ENCODE peak calls at places on chromosomes 4 and X, in six cellular contexts. N is IMR-90, F is mesendoderm, D is H9, J is neuronal stem cell, B is H1. Y is an unnamed sample.

GRCh38 chrX:131783555-131784338 is 239.4 kb upstream of the STK26 start:
- DNase-seq in D (no peak), N (peak; percentile 89), J (no peak), B (no peak), F (no peak), Y (no peak)

GRCh38 chr4:109548655-109549054 is 11.4 kb upstream of the MCUB start:
- DNase-seq in F (no peak), B (no peak), J (no peak), N (peak; percentile 92), D (no peak), Y (peak; percentile 84)

GRCh38 chrX:7110821-7111276 is 36.7 kb upstream of the STS start:
- DNase-seq in B (no peak), D (no peak), F (peak; percentile 67), N (no peak), J (no peak), Y (no peak)

GRCh38 chr4:156711196-156711590 is 260.4 kb downstream of the PDGFC start:
- DNase-seq in B (no peak), F (no peak), N (no peak), J (no peak), D (no peak), Y (no peak)

GRCh38 chr4:163702736-163703135 is 208.2 kb downstream of the TMA16 start:
- DNase-seq in F (no peak), B (no peak), J (no peak), D (no peak), N (peak; percentile 83), Y (no peak)

GRCh38 chrX:5991393-5991792 is 237.3 kb downstream of the NLGN4X start:
- DNase-seq in N (no peak), F (no peak), B (no peak), D (no peak), J (no peak), Y (no peak)

GRCh38 chrX:26050099-26050498 is 88.0 kb upstream of the MAGEB18 start:
- DNase-seq in D (no peak), B (no peak), J (no peak), N (no peak), F (no peak), Y (no peak)

GRCh38 chr4:113851816-113852215 is 90.3 kb upstream of the CAMK2D start:
- DNase-seq in J (no peak), D (no peak), N (peak; percentile 35), B (no peak), F (no peak), Y (no peak)

GRCh38 chrX:96244955-96245354 is 439.7 kb upstream of the DIAPH2 start:
- DNase-seq in F (no peak), B (no peak), D (no peak), J (no peak), N (no peak), Y (no peak)

GRCh38 chrX:44155126-44155525 is 181.9 kb upstream of the NDP start:
- DNase-seq in F (no peak), D (no peak), J (no peak), B (no peak), N (no peak), Y (no peak)

GRCh38 chr4:147928400-147928799 is 196.5 kb downstream of the ARHGAP10 start:
- DNase-seq in N (peak; percentile 76), F (no peak), B (no peak), J (no peak), D (no peak), Y (no peak)

GRCh38 chrX:31199051-31199769 is 127.4 kb upstream of the FTHL17 start:
- DNase-seq in D (no peak), F (no peak), N (no peak), B (no peak), J (no peak), Y (peak; percentile 73)

GRCh38 chrX:149938427-149939270 is at the start of gene EOLA2:
- DNase-seq in D (peak; percentile 96), F (peak; percentile 99), N (peak; percentile 99), B (peak; percentile 94), J (peak; percentile 92), Y (peak; percentile 97)
- H2BK5ac ChIP-seq in D (no peak within 1 kb of the TSS), F (no peak within 1 kb of the TSS), N (peak within 1 kb of the TSS; percentile 95), B (no peak within 1 kb of the TSS), J (no peak within 1 kb of the TSS), Y (peak within 1 kb of the TSS; percentile 31)

DNA sequence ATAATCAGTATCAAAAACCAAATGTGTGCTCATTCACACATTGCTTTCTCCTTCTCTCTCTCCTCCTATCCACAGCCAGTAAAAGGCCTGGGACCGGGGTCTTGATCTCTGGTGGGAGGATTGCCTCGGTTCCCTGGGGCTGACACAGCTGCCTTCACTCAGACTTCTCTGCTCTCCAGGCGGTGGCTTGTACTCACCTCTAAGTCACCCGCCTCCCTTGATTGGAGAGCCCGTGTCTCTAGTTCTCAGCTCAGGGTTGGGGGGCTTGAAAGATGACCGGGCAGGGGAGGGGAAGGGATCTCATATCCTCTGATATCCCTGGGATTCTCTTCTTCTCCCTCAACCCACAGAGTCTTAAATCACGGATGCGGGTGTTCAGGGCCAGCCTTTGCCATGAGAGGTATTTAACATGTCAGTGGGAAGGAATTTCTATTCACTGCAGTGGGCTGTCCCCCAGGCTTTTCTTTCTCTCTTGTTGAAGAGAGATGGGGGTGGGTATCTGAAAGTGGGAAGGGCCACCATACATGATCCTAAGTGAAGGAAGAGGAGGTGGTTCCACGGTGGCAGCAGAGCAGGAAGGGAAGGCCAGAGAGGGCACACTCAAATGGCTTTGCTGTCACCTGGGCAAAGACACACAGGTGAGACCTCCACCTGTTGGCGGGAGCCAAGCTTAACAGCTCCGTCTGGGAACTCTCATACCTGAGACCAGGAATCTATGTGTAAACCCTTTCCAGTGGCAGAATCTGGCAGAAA is 49.1 kb downstream of the RHOH start:
- DNase-seq in N (no peak), D (no peak), F (peak; percentile 66), B (no peak), J (no peak), Y (no peak)
- H4K8ac ChIP-seq in N (no peak overlapping the region), D (no peak overlapping the region), F (no peak overlapping the region), B (no peak overlapping the region), J (no peak overlapping the region), Y (no peak overlapping the region)

GRCh38 chr4:129455462-129455861 is 359.5 kb downstream of the C4orf33 start:
- DNase-seq in B (no peak), N (no peak), J (no peak), F (no peak), D (no peak), Y (no peak)

DNA sequence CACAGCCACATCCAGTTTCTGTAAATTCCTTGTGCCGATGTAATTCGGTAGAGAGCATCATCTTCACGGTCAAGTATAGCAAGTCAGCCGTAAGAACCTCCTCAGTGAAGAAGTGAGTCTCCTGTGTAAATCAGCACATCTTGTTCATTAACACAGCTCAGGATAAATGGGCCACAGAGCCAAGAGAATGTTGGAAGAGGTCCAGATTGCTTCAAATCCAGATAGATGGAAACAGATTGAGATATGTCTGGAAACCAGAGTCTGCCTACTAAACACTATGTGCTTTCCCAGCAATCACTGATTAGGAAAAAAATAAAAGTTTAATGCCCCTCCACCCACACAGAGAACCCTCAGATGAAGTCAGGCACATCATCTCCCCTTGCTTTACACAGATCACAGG is 357.6 kb downstream of the C4orf33 start:
- DNase-seq in N (no peak), F (no peak), D (no peak), J (no peak), B (no peak), Y (no peak)
- H3K4me2 ChIP-seq in N (no peak overlapping the region), F (no peak overlapping the region), D (no peak overlapping the region), J (no peak overlapping the region), B (no peak overlapping the region), Y (no peak overlapping the region)

DNA sequence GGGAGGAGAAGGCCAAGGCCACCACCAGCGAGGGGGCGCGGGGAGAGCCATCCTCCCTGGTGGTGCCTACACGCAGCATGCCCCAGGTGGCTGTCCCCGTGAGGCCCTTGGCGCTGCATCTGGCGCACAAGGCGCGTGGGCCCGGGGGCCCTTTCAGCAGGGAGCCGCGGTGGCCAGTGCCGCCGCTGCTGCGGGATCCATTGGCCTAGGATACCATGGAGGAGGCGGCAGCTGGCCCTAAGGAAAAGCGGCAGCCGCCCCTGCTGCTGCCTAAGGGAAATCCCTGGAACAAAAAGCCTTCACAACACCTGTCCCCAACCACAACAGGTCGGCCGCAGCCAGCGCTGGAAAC is 1059.6 kb downstream of the TECRL start:
- DNase-seq in B (no peak), J (no peak), F (no peak), D (no peak), N (no peak), Y (no peak)
- H2BK5ac ChIP-seq in B (no peak overlapping the region), J (no peak overlapping the region), F (no peak overlapping the region), D (no peak overlapping the region), N (no peak overlapping the region), Y (no peak overlapping the region)

GRCh38 chr4:66489783-66490452 is 819.6 kb upstream of the EPHA5 start:
- DNase-seq in D (no peak), F (peak; percentile 46), N (peak; percentile 65), J (no peak), B (no peak), Y (peak; percentile 30)
- H4K8ac ChIP-seq in D (no peak overlapping the region), F (no peak overlapping the region), N (no peak overlapping the region), J (no peak overlapping the region), B (no peak overlapping the region), Y (no peak overlapping the region)

GRCh38 chr4:168643796-168644159 is 146.9 kb downstream of the PALLD start:
- DNase-seq in D (no peak), B (no peak), F (no peak), J (no peak), N (no peak), Y (no peak)
- H3K4me2 ChIP-seq in D (no peak overlapping the region), B (no peak overlapping the region), F (no peak overlapping the region), J (no peak overlapping the region), N (no peak overlapping the region), Y (no peak overlapping the region)

GRCh38 chr4:39259571-39260330 is 77.4 kb downstream of the WDR19 start:
- DNase-seq in N (peak; percentile 86), F (no peak), J (no peak), D (no peak), B (no peak), Y (peak; percentile 68)

GRCh38 chr4:39255916-39256315 is 73.6 kb downstream of the WDR19 start:
- DNase-seq in N (no peak), J (no peak), B (no peak), D (no peak), F (peak; percentile 3), Y (no peak)

GRCh38 chr4:39256436-39256835 is 74.1 kb downstream of the WDR19 start:
- DNase-seq in J (no peak), D (no peak), F (peak; percentile 36), N (no peak), B (no peak), Y (no peak)

DNA sequence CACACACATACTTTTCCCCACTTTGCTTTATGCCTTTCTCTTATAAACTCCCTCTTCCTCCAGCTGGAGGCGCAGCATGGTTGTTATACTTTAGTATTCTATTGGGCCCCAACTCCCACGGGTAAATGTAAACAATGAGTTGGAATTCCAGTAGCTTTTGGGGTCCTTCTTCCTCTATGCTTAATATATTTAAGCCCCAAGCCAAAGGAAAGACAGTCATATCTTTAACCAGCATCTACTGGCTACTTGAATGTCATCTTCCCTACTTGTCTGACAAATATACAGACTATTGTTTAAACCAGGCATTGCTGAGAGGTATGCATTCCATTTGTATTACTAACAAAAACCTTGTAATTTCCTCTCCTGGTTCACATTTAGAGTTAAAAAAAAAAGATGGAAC is 72.9 kb downstream of the WDR19 start:
- DNase-seq in F (peak; percentile 74), J (no peak), N (peak; percentile 65), B (no peak), D (no peak), Y (peak; percentile 25)
- H2BK5ac ChIP-seq in F (no peak overlapping the region), J (no peak overlapping the region), N (peak overlapping the region; percentile 25), B (no peak overlapping the region), D (no peak overlapping the region), Y (no peak overlapping the region)

GRCh38 chrX:75276666-75277065 is 2.8 kb downstream of the UPRT start:
- DNase-seq in N (no peak), F (no peak), J (no peak), B (no peak), D (no peak), Y (no peak)

GRCh38 chrX:75278991-75279390 is 5.1 kb downstream of the UPRT start:
- DNase-seq in N (no peak), B (no peak), F (peak; percentile 66), J (no peak), D (peak; percentile 30), Y (no peak)

GRCh38 chrX:75273483-75273882 is 402 bp upstream of the UPRT start:
- DNase-seq in F (peak; percentile 8), B (no peak), N (no peak), J (no peak), D (no peak), Y (peak; percentile 47)
- H4K8ac ChIP-seq in F (no peak overlapping the region), B (no peak overlapping the region), N (peak overlapping the region; percentile 72), J (no peak overlapping the region), D (no peak overlapping the region), Y (no peak overlapping the region)

Y was measured in mesenchymal stem cell.